ENCODE peak calls at places on chromosomes 13 and 19, in four cellular contexts. One of them, this sample, is unnamed.

GRCh38 chr19:18861235-18861634 is 29.5 kb downstream of the UPF1 start:
- DNase-seq in HepG2: no peak
- DNase-seq in K562: no peak
- DNase-seq in A549: no peak
- DNase-seq in this sample: no peak

GRCh38 chr13:60326273-60326672 is 70.7 kb upstream of the TDRD3 start:
- DNase-seq in K562: no peak
- DNase-seq in HepG2: peak
- DNase-seq in A549: no peak
- DNase-seq in this sample: no peak

GRCh38 chr19:44846455-44847143 is 502 bp downstream of the NECTIN2 start:
- DNase-seq in HepG2: no peak
- DNase-seq in A549: no peak
- DNase-seq in K562: no peak
- DNase-seq in this sample: peak

GRCh38 chr13:103104340-103104739 is 38.1 kb upstream of the SLC10A2 start:
- DNase-seq in K562: no peak
- DNase-seq in HepG2: no peak
- DNase-seq in A549: no peak
- DNase-seq in this sample: peak

GRCh38 chr19:351976-352625 is 7.5 kb upstream of the MIER2 start:
- DNase-seq in A549: no peak
- DNase-seq in HepG2: no peak
- DNase-seq in K562: no peak
- DNase-seq in this sample: no peak

GRCh38 chr13:52809310-52809769 is 39.1 kb downstream of the PCDH8 start:
- DNase-seq in HepG2: peak
- DNase-seq in K562: peak
- DNase-seq in A549: peak
- DNase-seq in this sample: peak

GRCh38 chr13:102317593-102317992 is 84.3 kb downstream of the FGF14 start:
- DNase-seq in A549: no peak
- DNase-seq in HepG2: no peak
- DNase-seq in K562: no peak
- DNase-seq in this sample: no peak

GRCh38 chr13:90020536-90020935 is 1327.0 kb upstream of the MIR17HG start:
- DNase-seq in K562: no peak
- DNase-seq in A549: no peak
- DNase-seq in HepG2: no peak
- DNase-seq in this sample: no peak

GRCh38 chr19:49428547-49429451 is 3.6 kb downstream of the GFY start:
- DNase-seq in A549: no peak
- DNase-seq in K562: no peak
- DNase-seq in HepG2: no peak
- DNase-seq in this sample: no peak

GRCh38 chr19:2038284-2039081 is 12.6 kb downstream of the MKNK2 start:
- DNase-seq in A549: no peak
- DNase-seq in HepG2: no peak
- DNase-seq in K562: no peak
- DNase-seq in this sample: no peak

GRCh38 chr19:45852941-45853340 is 10.0 kb downstream of the SYMPK start:
- DNase-seq in HepG2: no peak
- DNase-seq in A549: no peak
- DNase-seq in K562: no peak
- DNase-seq in this sample: no peak

GRCh38 chr19:29843180-29844051 is 31.6 kb downstream of the CCNE1 start:
- DNase-seq in K562: peak
- DNase-seq in HepG2: no peak
- DNase-seq in A549: no peak
- DNase-seq in this sample: peak

GRCh38 chr13:112839347-112840105 is 129.5 kb upstream of the MCF2L start:
- DNase-seq in K562: no peak
- DNase-seq in A549: no peak
- DNase-seq in HepG2: no peak
- DNase-seq in this sample: no peak

GRCh38 chr19:15895876-15896430 is 1.9 kb downstream of the CYP4F2 start:
- DNase-seq in A549: no peak
- DNase-seq in K562: no peak
- DNase-seq in HepG2: no peak
- DNase-seq in this sample: no peak

GRCh38 chr19:1324792-1325567 is 39.3 kb downstream of the EFNA2 start:
- DNase-seq in K562: peak
- DNase-seq in A549: peak
- DNase-seq in HepG2: peak
- DNase-seq in this sample: peak

GRCh38 chr13:54733639-54734038 is 1705.0 kb downstream of the OLFM4 start:
- DNase-seq in K562: no peak
- DNase-seq in A549: no peak
- DNase-seq in HepG2: peak
- DNase-seq in this sample: peak

GRCh38 chr19:14516048-14516534 is 2.1 kb downstream of the DNAJB1 start:
- DNase-seq in K562: no peak
- DNase-seq in A549: no peak
- DNase-seq in HepG2: no peak
- DNase-seq in this sample: no peak

GRCh38 chr13:48709213-48709612 is 55.5 kb downstream of the CYSLTR2 start:
- DNase-seq in HepG2: no peak
- DNase-seq in A549: no peak
- DNase-seq in K562: no peak
- DNase-seq in this sample: no peak

GRCh38 chr19:17441241-17442135 is 7.0 kb downstream of the TMEM221 start:
- DNase-seq in K562: peak
- DNase-seq in A549: no peak
- DNase-seq in HepG2: peak
- DNase-seq in this sample: peak

GRCh38 chr13:38960175-38960574 is 30.5 kb downstream of the STOML3 start:
- DNase-seq in K562: no peak
- DNase-seq in HepG2: no peak
- DNase-seq in A549: no peak
- DNase-seq in this sample: no peak

GRCh38 chr13:33259296-33259695 is 26.3 kb downstream of the STARD13 start:
- DNase-seq in A549: no peak
- DNase-seq in K562: no peak
- DNase-seq in HepG2: peak
- DNase-seq in this sample: no peak
- TF ChIP-seq ESRRA in A549: no peak
- TF ChIP-seq ESRRA in K562: no peak
- TF ChIP-seq ESRRA in HepG2: no peak
- TF ChIP-seq ESRRA in this sample: no peak

DNA sequence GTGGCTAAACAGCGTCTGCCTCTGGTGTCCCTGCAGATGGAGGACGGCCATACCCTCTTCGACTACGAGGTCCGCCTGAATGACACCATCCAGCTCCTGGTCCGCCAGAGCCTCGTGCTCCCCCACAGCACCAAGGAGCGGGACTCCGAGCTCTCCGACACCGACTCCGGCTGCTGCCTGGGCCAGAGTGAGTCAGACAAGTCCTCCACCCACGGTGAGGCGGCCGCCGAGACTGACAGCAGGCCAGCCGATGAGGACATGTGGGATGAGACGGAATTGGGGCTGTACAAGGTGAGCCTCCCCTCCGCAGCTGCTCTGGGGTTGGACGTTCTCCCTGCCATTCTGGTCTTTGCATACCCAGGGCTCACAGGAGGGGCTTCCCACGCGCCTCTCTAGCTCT is 19.9 kb downstream of the UHRF1 start:
- DNase-seq in HepG2: no peak
- DNase-seq in A549: no peak
- DNase-seq in K562: no peak
- DNase-seq in this sample: no peak
- TF ChIP-seq NR3C1 in HepG2: no peak
- TF ChIP-seq NR3C1 in A549: no peak
- TF ChIP-seq NR3C1 in K562: no peak
- TF ChIP-seq NR3C1 in this sample: no peak

GRCh38 chr13:74246398-74246975 is 112.3 kb upstream of the KLF12 start:
- DNase-seq in K562: no peak
- DNase-seq in HepG2: no peak
- DNase-seq in A549: no peak
- DNase-seq in this sample: no peak
- TF ChIP-seq ESRRA in K562: no peak
- TF ChIP-seq ESRRA in HepG2: no peak
- TF ChIP-seq ESRRA in A549: no peak
- TF ChIP-seq ESRRA in this sample: no peak

GRCh38 chr19:39347332-39348227 is 5.4 kb downstream of the SAMD4B start:
- DNase-seq in K562: no peak
- DNase-seq in HepG2: no peak
- DNase-seq in A549: no peak
- DNase-seq in this sample: no peak

GRCh38 chr19:39352549-39353285 is 10.5 kb downstream of the SAMD4B start:
- DNase-seq in A549: no peak
- DNase-seq in HepG2: no peak
- DNase-seq in K562: no peak
- DNase-seq in this sample: no peak

GRCh38 chr19:39349326-39349725 is 7.1 kb downstream of the SAMD4B start:
- DNase-seq in K562: no peak
- DNase-seq in A549: no peak
- DNase-seq in HepG2: no peak
- DNase-seq in this sample: no peak

GRCh38 chr19:39351537-39352037 is 9.4 kb downstream of the SAMD4B start:
- DNase-seq in A549: no peak
- DNase-seq in HepG2: no peak
- DNase-seq in K562: peak
- DNase-seq in this sample: no peak

DNA sequence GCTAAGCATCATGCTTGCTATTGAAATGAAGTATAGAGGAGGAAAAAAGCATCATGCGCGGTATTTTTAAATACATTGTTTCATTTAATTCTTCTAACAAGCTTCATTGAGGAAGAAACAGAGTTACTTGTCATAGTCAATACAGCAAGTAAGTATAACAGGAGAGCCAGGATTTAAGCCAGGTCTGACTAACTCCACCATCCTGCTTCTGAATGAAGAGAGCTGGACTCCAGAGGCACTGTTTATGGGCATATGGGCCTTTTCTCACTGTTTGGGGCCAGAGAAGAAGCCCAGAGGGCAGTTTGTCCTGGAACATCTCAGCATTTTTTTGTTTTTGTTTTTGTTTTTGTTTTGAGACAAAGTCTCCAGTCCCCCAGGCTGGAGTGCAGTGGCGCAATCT is 7.9 kb downstream of the SAMD4B start:
- DNase-seq in HepG2: no peak
- DNase-seq in K562: no peak
- DNase-seq in A549: no peak
- DNase-seq in this sample: no peak
- TF ChIP-seq NR3C1 in HepG2: no peak
- TF ChIP-seq NR3C1 in K562: no peak
- TF ChIP-seq NR3C1 in A549: no peak
- TF ChIP-seq NR3C1 in this sample: no peak

DNA sequence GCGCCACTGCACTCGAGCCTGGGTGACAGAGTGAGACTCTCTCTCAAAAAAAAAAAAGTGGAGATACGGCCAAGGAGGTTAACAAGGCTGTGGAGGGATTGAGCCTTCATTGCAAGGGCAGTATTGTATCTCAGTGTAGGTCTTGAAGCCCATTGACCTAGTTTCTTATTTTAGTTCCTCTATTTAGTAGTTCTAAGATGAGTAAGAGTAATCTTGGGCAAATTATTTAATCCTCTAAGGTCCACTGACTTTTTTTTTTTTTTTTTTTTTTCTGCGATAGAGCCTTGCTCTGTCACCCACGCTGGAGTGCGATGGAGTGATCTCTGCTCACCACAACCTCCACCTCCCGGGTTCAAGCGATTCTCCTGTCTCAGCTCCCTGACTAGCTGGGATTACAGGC is 14.3 kb upstream of the ILF3 start:
- DNase-seq in A549: no peak
- DNase-seq in K562: no peak
- DNase-seq in HepG2: no peak
- DNase-seq in this sample: no peak
- TF ChIP-seq ESRRA in A549: no peak
- TF ChIP-seq ESRRA in K562: no peak
- TF ChIP-seq ESRRA in HepG2: no peak
- TF ChIP-seq ESRRA in this sample: no peak

GRCh38 chr13:111058796-111059506 is 56.2 kb upstream of the ARHGEF7 start:
- DNase-seq in K562: no peak
- DNase-seq in A549: no peak
- DNase-seq in HepG2: no peak
- DNase-seq in this sample: no peak
- TF ChIP-seq NR3C1 in K562: no peak
- TF ChIP-seq NR3C1 in A549: no peak
- TF ChIP-seq NR3C1 in HepG2: no peak
- TF ChIP-seq NR3C1 in this sample: no peak

DNA sequence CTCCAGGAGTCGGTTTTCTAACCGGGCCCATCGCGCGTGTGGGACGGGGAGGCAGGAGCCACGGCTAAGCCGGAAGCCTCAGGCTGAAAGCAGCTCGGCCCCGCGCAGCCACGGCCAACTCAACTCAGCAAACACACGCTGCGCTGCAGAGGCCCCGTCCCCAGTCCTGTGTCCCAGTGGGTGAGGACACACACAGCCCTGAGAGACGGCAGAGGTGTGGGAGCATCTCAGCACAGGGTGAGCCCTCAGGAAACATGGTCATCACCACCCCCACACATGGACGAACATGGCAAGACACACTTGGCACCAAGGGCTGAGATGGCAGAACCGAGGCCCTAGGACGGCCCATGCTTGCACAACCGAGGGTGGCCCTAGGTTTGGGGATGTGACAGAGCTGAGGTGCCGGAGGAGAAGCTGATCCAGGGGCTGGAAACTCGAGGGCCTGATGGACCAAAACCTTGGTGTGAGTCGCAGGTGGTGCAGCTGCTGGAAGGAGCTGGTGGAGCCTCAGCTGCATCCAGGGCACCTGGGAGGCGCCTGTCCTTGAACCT is 29.0 kb upstream of the C13orf46 start:
- DNase-seq in HepG2: no peak
- DNase-seq in A549: no peak
- DNase-seq in K562: no peak
- DNase-seq in this sample: no peak
- TF ChIP-seq ESRRA in HepG2: no peak
- TF ChIP-seq ESRRA in A549: no peak
- TF ChIP-seq ESRRA in K562: no peak
- TF ChIP-seq ESRRA in this sample: no peak

GRCh38 chr19:13396256-13397080 is 109.8 kb downstream of the CACNA1A start:
- DNase-seq in HepG2: peak
- DNase-seq in A549: peak
- DNase-seq in K562: peak
- DNase-seq in this sample: peak
- TF ChIP-seq NR3C1 in HepG2: no peak
- TF ChIP-seq NR3C1 in A549: no peak
- TF ChIP-seq NR3C1 in K562: no peak
- TF ChIP-seq NR3C1 in this sample: no peak